ENCODE peak calls at places on chromosome 12, in five cellular contexts. Y is dorsolateral prefrontal cortex, L is GM04504, I is T-cell, G is thoracic aorta. R is an unnamed sample.

GRCh38 chr12:111410229-111411186 is 4.8 kb downstream of the SH2B3 start:
- DNase-seq in L (no peak), I (no peak), Y (no peak), G (no peak), R (no peak)

GRCh38 chr12:29148065-29148957 is 767 bp upstream of the FAR2 start:
- DNase-seq in G (no peak), Y (no peak), L (no peak), I (no peak), R (no peak)

GRCh38 chr12:131097247-131098177 is 143.8 kb downstream of the ADGRD1 start:
- DNase-seq in Y (no peak), I (no peak), G (no peak), L (no peak), R (no peak)

GRCh38 chr12:109725321-109726105 is 11.9 kb downstream of the FAM222A start:
- DNase-seq in Y (peak), G (no peak), I (no peak), L (no peak), R (no peak)

GRCh38 chr12:78121969-78122610 is 291.4 kb downstream of the NAV3 start:
- DNase-seq in G (no peak), I (no peak), Y (no peak), L (no peak), R (no peak)

GRCh38 chr12:25855716-25856115 is 102.8 kb upstream of the RASSF8 start:
- DNase-seq in G (no peak), Y (no peak), L (no peak), I (no peak), R (no peak)

GRCh38 chr12:113266106-113266895 is 45.0 kb downstream of the TPCN1 start:
- DNase-seq in Y (no peak), G (no peak), L (no peak), I (no peak), R (no peak)

GRCh38 chr12:108805136-108805535 is 52.2 kb downstream of the SSH1 start:
- DNase-seq in I (no peak), Y (no peak), G (no peak), L (no peak), R (no peak)

GRCh38 chr12:109331546-109331945 is 16.2 kb upstream of the MYO1H start:
- DNase-seq in G (no peak), I (no peak), Y (no peak), L (no peak), R (no peak)

GRCh38 chr12:6832125-6832524 is 3.9 kb downstream of the P3H3 start:
- DNase-seq in Y (no peak), G (no peak), L (no peak), I (no peak), R (no peak)

R was measured in T1000.